ENCODE peak calls at places on chromosomes 4 and X, in five cellular contexts. N is H1, Q is K562, R is HepG2, I is SK-N-SH. D is an unnamed sample.
A peak's percentile ranks its signal among the peaks of the same experiment; 100 is the strongest.

GRCh38 chr4:63528592-63528991 is 880.7 kb downstream of the TECRL start:
- DNase-seq in I (no peak), R (no peak), Q (no peak), N (no peak), D (no peak)

GRCh38 chr4:17623451-17624001 is 9.1 kb downstream of the MED28 start:
- DNase-seq in Q (no peak), R (no peak), I (no peak), N (no peak), D (no peak)

GRCh38 chr4:84319124-84319523 is 180.0 kb downstream of the NKX6-1 start:
- DNase-seq in I (no peak), N (no peak), R (no peak), Q (no peak), D (peak; percentile 42)

GRCh38 chrX:50081282-50081955 is 119.4 kb downstream of the AKAP4 start:
- DNase-seq in Q (no peak), I (peak; percentile 27), R (peak; percentile 10), N (peak; percentile 43), D (peak; percentile 56)

GRCh38 chr4:87657525-87657924 is 7.4 kb downstream of the DMP1 start:
- DNase-seq in Q (no peak), R (no peak), N (no peak), I (no peak), D (no peak)

GRCh38 chr4:179880756-179881155 is 2362.4 kb upstream of the TENM3 start:
- DNase-seq in I (no peak), Q (no peak), R (no peak), N (no peak), D (no peak)

GRCh38 chrX:262391-262909 is 18.7 kb upstream of the PLCXD1 start:
- DNase-seq in I (no peak), R (peak; percentile 68), N (no peak), Q (no peak), D (no peak)

GRCh38 chr4:1347410-1347864 is 429 bp downstream of the UVSSA start:
- DNase-seq in R (peak; percentile 50), Q (peak; percentile 76), I (peak; percentile 88), N (peak; percentile 74), D (peak; percentile 78)

GRCh38 chr4:138390286-138390685 is 148.1 kb upstream of the SLC7A11 start:
- DNase-seq in N (no peak), R (no peak), Q (no peak), I (no peak), D (no peak)

GRCh38 chr4:77445846-77446245 is 159.8 kb upstream of the CXCL13 start:
- DNase-seq in R (no peak), I (no peak), N (no peak), Q (no peak), D (no peak)

GRCh38 chrX:139246295-139246694 is 284.2 kb upstream of the F9 start:
- DNase-seq in N (no peak), I (no peak), Q (no peak), R (no peak), D (no peak)

GRCh38 chrX:133258481-133258880 is 40.3 kb upstream of the TFDP3 start:
- DNase-seq in I (no peak), R (no peak), Q (no peak), N (no peak), D (no peak)

GRCh38 chr4:22129454-22130075 is 181.0 kb upstream of the KCNIP4 start:
- DNase-seq in Q (peak; percentile 8), R (peak; percentile 5), I (peak; percentile 25), N (peak; percentile 75), D (no peak)

GRCh38 chrX:129932137-129932791 is 26.3 kb downstream of the UTP14A start:
- DNase-seq in N (peak; percentile 77), I (peak; percentile 94), Q (peak; percentile 97), R (peak; percentile 62), D (peak; percentile 33)

GRCh38 chr4:82522472-82522871 is 39.3 kb downstream of the TMEM150C start:
- DNase-seq in Q (no peak), I (no peak), R (no peak), N (no peak), D (no peak)

GRCh38 chr4:149296503-149296902 is 519.1 kb downstream of the IQCM start:
- DNase-seq in N (no peak), I (no peak), R (no peak), Q (no peak), D (peak; percentile 6)

GRCh38 chrX:103177561-103177960 is 37.3 kb upstream of the BEX4 start:
- DNase-seq in Q (no peak), I (no peak), N (no peak), R (no peak), D (no peak)

GRCh38 chrX:96453139-96453538 is 231.5 kb upstream of the DIAPH2 start:
- DNase-seq in I (no peak), R (peak; percentile 2), N (no peak), Q (no peak), D (no peak)

GRCh38 chr4:76585897-76586360 is 150.9 kb downstream of the SHROOM3 start:
- DNase-seq in Q (peak; percentile 11), R (peak; percentile 7), N (peak; percentile 87), I (no peak), D (peak; percentile 94)

GRCh38 chr4:147334478-147334877 is 146.4 kb upstream of the EDNRA start:
- DNase-seq in Q (no peak), R (no peak), N (no peak), I (no peak), D (no peak)

GRCh38 chr4:94540476-94540875 is 88.7 kb downstream of the PDLIM5 start:
- DNase-seq in Q (no peak), I (no peak), N (no peak), R (no peak), D (peak; percentile 65)

GRCh38 chr4:65893957-65894755 is 223.9 kb upstream of the EPHA5 start:
- DNase-seq in I (no peak), N (no peak), R (no peak), Q (no peak), D (no peak)

GRCh38 chr4:186685744-186686143 is 37.9 kb downstream of the FAT1 start:
- DNase-seq in I (no peak), R (peak; percentile 95), N (no peak), Q (no peak), D (no peak)

GRCh38 chrX:37627602-37628001 is 56.1 kb downstream of the LANCL3 start:
- DNase-seq in Q (no peak), N (no peak), R (no peak), I (no peak), D (no peak)

GRCh38 chr4:137129471-137130244 is 402.6 kb downstream of the PCDH18 start:
- DNase-seq in Q (no peak), R (no peak), N (no peak), I (no peak), D (no peak)

DNA sequence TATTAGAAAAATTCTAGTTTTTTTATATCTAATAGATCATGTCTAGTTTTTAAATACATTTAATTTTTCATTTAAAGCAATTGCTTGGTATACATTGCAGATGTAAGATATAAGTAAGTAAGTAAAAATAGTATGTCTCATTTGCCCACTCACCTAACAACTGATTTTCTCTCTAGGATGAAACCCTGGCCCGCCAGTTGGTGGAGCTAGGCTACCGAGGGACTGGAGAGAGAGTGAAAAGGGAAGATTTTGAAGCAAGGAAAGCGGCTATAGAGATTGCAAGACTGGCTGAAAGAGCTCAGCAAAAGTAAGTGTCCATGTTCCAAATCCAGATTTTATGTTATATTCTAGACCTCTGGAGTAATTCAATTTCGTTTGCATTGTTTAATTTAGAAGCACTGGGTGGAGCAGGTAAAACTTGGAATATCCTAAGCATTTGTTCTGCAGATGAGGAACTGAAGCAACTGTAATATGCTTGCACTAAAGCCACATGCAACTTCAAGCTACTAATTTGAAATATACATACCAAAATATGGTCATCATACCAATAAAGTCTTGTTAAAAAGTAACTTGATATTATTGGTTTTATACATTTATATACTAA is 27.1 kb downstream of the CFAP299 start:
- DNase-seq in I (peak; percentile 39), Q (peak; percentile 40), R (peak; percentile 20), N (peak; percentile 74), D (peak; percentile 64)
- TF ChIP-seq JUND in I (no peak), Q (no peak), R (no peak), N (no peak), D (no peak)

GRCh38 chrX:40105016-40105790 is 7.4 kb upstream of the BCOR start:
- DNase-seq in Q (no peak), N (peak; percentile 52), I (peak; percentile 64), R (no peak), D (peak; percentile 49)

GRCh38 chrX:40107291-40108083 is 9.7 kb upstream of the BCOR start:
- DNase-seq in I (peak; percentile 44), Q (no peak), N (peak; percentile 57), R (no peak), D (peak; percentile 73)

GRCh38 chrX:40104649-40105015 is 6.9 kb upstream of the BCOR start:
- DNase-seq in N (no peak), I (peak; percentile 60), Q (no peak), R (no peak), D (peak; percentile 52)

GRCh38 chrX:40106677-40107290 is 9.0 kb upstream of the BCOR start:
- DNase-seq in N (no peak), R (no peak), I (peak; percentile 49), Q (no peak), D (no peak)

GRCh38 chrX:40105791-40106676 is 8.3 kb upstream of the BCOR start:
- DNase-seq in R (no peak), N (peak; percentile 70), Q (peak; percentile 68), I (peak; percentile 76), D (peak; percentile 84)
- TF ChIP-seq JUND in R (no peak), N (no peak), Q (no peak), I (no peak), D (no peak)

DNA sequence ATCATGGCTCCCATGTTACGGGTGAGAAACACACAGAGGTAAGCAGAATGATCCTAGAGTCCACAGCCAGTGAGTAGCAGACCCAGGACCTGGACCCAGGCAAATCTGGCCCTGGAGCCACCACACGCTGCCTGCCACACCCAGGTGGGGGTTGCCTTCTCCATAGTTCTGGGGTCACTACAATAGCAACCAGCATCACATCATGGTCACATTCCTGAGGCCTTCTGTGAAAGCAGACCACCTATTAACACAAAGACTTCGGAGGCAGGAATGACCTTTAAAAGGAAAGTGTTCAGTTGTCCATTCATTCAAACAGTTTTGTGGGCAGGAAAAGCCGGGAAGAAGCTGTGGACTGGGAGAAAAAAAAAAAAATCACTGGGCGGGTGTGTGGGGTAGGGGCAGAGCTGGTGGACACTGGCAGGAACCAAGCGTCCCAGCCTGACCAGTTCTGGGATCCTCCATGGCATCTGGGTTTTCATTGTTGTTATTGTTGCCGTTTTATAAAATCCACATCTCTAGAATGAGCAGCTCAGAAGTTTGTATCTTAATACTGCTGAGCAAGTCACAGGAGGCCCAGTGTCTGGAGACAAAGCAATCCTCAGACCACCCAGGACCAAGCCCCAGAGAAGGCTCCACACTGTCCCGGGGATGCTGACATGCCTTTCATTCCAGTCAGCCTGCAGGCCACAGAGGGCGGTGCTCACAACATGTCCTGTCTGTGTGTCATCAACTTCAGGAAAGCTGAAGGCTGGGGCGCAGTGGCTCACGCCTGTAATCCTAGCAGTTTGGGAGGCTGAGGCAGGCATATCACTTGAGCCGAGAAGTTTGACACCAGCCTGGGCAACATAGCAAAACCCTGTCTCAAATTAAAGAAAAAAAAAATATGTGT is 67.0 kb downstream of the SEL1L3 start:
- DNase-seq in R (peak; percentile 15), N (peak; percentile 58), Q (no peak), I (no peak), D (no peak)
- TF ChIP-seq JUND in R (no peak), N (no peak), Q (no peak), I (peak; percentile 14), D (no peak)

GRCh38 chr4:98260579-98261290 is 449 bp upstream of the RAP1GDS1 start:
- DNase-seq in R (peak; percentile 89), Q (peak; percentile 95), I (peak; percentile 97), N (peak; percentile 85), D (peak; percentile 94)

GRCh38 chr4:98267498-98267897 is 6.3 kb downstream of the RAP1GDS1 start:
- DNase-seq in Q (no peak), I (no peak), N (no peak), R (no peak), D (no peak)

GRCh38 chr4:98260047-98260578 is 1.1 kb upstream of the RAP1GDS1 start:
- DNase-seq in I (peak; percentile 73), R (peak; percentile 52), N (no peak), Q (peak; percentile 34), D (peak; percentile 5)

GRCh38 chr4:98262431-98262830 is 1.2 kb downstream of the RAP1GDS1 start:
- DNase-seq in N (no peak), Q (no peak), R (no peak), I (no peak), D (no peak)

GRCh38 chr4:98261291-98262271 is at the start of gene RAP1GDS1:
- DNase-seq in Q (peak; percentile 23), I (peak; percentile 73), N (peak; percentile 78), R (peak; percentile 50), D (peak; percentile 66)
- TF ChIP-seq JUND in Q (no peak), I (no peak), N (no peak), R (no peak), D (no peak)